ENCODE peak calls at places on chromosomes 16 and 17, in six cellular contexts. One of them, this sample, is unnamed.

GRCh38 chr16:9772526-9772925 is 409.7 kb downstream of the GRIN2A start:
- DNase-seq in left ventricle myocardium inferior: no peak
- DNase-seq in RWPE1: no peak
- DNase-seq in CD4-positive, alpha-beta T cell: no peak
- DNase-seq in tibial nerve: no peak
- DNase-seq in A549: no peak
- DNase-seq in this sample: no peak

GRCh38 chr17:60506312-60506711 is 19.7 kb downstream of the APPBP2 start:
- DNase-seq in left ventricle myocardium inferior: no peak
- DNase-seq in RWPE1: no peak
- DNase-seq in CD4-positive, alpha-beta T cell: no peak
- DNase-seq in tibial nerve: no peak
- DNase-seq in A549: no peak
- DNase-seq in this sample: peak

GRCh38 chr17:61388561-61389356 is 10.9 kb upstream of the TBX2 start:
- DNase-seq in left ventricle myocardium inferior: no peak
- DNase-seq in RWPE1: no peak
- DNase-seq in CD4-positive, alpha-beta T cell: no peak
- DNase-seq in tibial nerve: no peak
- DNase-seq in A549: no peak
- DNase-seq in this sample: no peak

GRCh38 chr16:10834130-10834529 is 15.5 kb upstream of the TVP23A start:
- DNase-seq in left ventricle myocardium inferior: no peak
- DNase-seq in RWPE1: no peak
- DNase-seq in CD4-positive, alpha-beta T cell: no peak
- DNase-seq in tibial nerve: no peak
- DNase-seq in A549: no peak
- DNase-seq in this sample: no peak

GRCh38 chr17:48051706-48052486 is 3.7 kb downstream of the NFE2L1 start:
- DNase-seq in left ventricle myocardium inferior: peak
- DNase-seq in RWPE1: peak
- DNase-seq in CD4-positive, alpha-beta T cell: no peak
- DNase-seq in tibial nerve: peak
- DNase-seq in A549: no peak
- DNase-seq in this sample: peak

GRCh38 chr17:69269174-69269998 is 40.8 kb upstream of the ABCA10 start:
- DNase-seq in left ventricle myocardium inferior: no peak
- DNase-seq in RWPE1: peak
- DNase-seq in CD4-positive, alpha-beta T cell: no peak
- DNase-seq in tibial nerve: no peak
- DNase-seq in A549: no peak
- DNase-seq in this sample: peak

GRCh38 chr17:41340934-41341861 is 9.4 kb downstream of the KRT33A start:
- DNase-seq in left ventricle myocardium inferior: no peak
- DNase-seq in RWPE1: no peak
- DNase-seq in CD4-positive, alpha-beta T cell: peak
- DNase-seq in tibial nerve: no peak
- DNase-seq in A549: no peak
- DNase-seq in this sample: no peak

GRCh38 chr16:30142672-30143346 is 19.8 kb upstream of the MAPK3 start:
- DNase-seq in left ventricle myocardium inferior: no peak
- DNase-seq in RWPE1: no peak
- DNase-seq in CD4-positive, alpha-beta T cell: no peak
- DNase-seq in tibial nerve: no peak
- DNase-seq in A549: no peak
- DNase-seq in this sample: no peak

GRCh38 chr16:77993111-77993571 is 29.2 kb upstream of the CLEC3A start:
- DNase-seq in left ventricle myocardium inferior: no peak
- DNase-seq in RWPE1: no peak
- DNase-seq in CD4-positive, alpha-beta T cell: no peak
- DNase-seq in tibial nerve: no peak
- DNase-seq in A549: no peak
- DNase-seq in this sample: no peak

GRCh38 chr16:49528035-49528434 is 154.4 kb downstream of the C16orf78 start:
- DNase-seq in left ventricle myocardium inferior: no peak
- DNase-seq in RWPE1: no peak
- DNase-seq in CD4-positive, alpha-beta T cell: peak
- DNase-seq in tibial nerve: peak
- DNase-seq in A549: no peak
- DNase-seq in this sample: peak

GRCh38 chr17:60391419-60392041 is 403 bp downstream of the USP32 start:
- DNase-seq in left ventricle myocardium inferior: no peak
- DNase-seq in RWPE1: peak
- DNase-seq in CD4-positive, alpha-beta T cell: no peak
- DNase-seq in tibial nerve: peak
- DNase-seq in A549: peak
- DNase-seq in this sample: no peak

GRCh38 chr16:46885960-46886763 is 2.0 kb downstream of the GPT2 start:
- DNase-seq in left ventricle myocardium inferior: no peak
- DNase-seq in RWPE1: peak
- DNase-seq in CD4-positive, alpha-beta T cell: no peak
- DNase-seq in tibial nerve: peak
- DNase-seq in A549: no peak
- DNase-seq in this sample: no peak

GRCh38 chr17:41666336-41666680 is 22.4 kb upstream of the EIF1 start:
- DNase-seq in left ventricle myocardium inferior: no peak
- DNase-seq in RWPE1: no peak
- DNase-seq in CD4-positive, alpha-beta T cell: peak
- DNase-seq in tibial nerve: no peak
- DNase-seq in A549: peak
- DNase-seq in this sample: peak

GRCh38 chr16:55372792-55373488 is 48.9 kb downstream of the IRX6 start:
- DNase-seq in left ventricle myocardium inferior: peak
- DNase-seq in RWPE1: no peak
- DNase-seq in CD4-positive, alpha-beta T cell: no peak
- DNase-seq in tibial nerve: no peak
- DNase-seq in A549: no peak
- DNase-seq in this sample: no peak

GRCh38 chr16:55368205-55368604 is 44.2 kb downstream of the IRX6 start:
- DNase-seq in left ventricle myocardium inferior: no peak
- DNase-seq in RWPE1: no peak
- DNase-seq in CD4-positive, alpha-beta T cell: no peak
- DNase-seq in tibial nerve: no peak
- DNase-seq in A549: no peak
- DNase-seq in this sample: no peak

GRCh38 chr16:55369151-55369550 is 45.1 kb downstream of the IRX6 start:
- DNase-seq in left ventricle myocardium inferior: no peak
- DNase-seq in RWPE1: no peak
- DNase-seq in CD4-positive, alpha-beta T cell: no peak
- DNase-seq in tibial nerve: no peak
- DNase-seq in A549: no peak
- DNase-seq in this sample: no peak

GRCh38 chr16:55373489-55373832 is 49.5 kb downstream of the IRX6 start:
- DNase-seq in left ventricle myocardium inferior: no peak
- DNase-seq in RWPE1: no peak
- DNase-seq in CD4-positive, alpha-beta T cell: no peak
- DNase-seq in tibial nerve: no peak
- DNase-seq in A549: no peak
- DNase-seq in this sample: no peak

GRCh38 chr16:55370762-55371482 is 46.9 kb downstream of the IRX6 start:
- DNase-seq in left ventricle myocardium inferior: peak
- DNase-seq in RWPE1: peak
- DNase-seq in CD4-positive, alpha-beta T cell: no peak
- DNase-seq in tibial nerve: peak
- DNase-seq in A549: peak
- DNase-seq in this sample: peak
- TF ChIP-seq CTCF in left ventricle myocardium inferior: peak
- TF ChIP-seq CTCF in RWPE1: peak
- TF ChIP-seq CTCF in CD4-positive, alpha-beta T cell: no peak
- TF ChIP-seq CTCF in tibial nerve: peak
- TF ChIP-seq CTCF in A549: peak
- TF ChIP-seq CTCF in this sample: peak

DNA sequence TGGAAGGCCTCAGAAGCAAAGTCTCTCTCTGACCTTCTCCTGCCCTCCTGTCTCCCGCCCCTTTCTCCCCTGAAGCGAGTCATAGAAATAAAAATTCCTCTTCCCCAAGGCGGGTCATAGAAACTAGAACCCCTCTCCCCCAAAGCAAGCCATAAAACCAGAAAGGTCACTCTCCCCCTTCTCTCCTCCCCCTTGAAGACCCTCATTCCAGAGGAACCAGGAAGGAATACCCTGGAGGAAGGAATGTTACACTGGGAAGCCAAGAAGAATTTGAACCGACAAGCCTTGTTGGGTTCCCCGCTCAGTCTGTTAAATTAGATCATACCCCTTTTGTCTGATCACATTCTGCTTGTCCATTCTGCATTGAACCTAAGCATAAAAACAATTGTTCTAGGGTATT is 2.7 kb upstream of the GJC1 start:
- DNase-seq in left ventricle myocardium inferior: no peak
- DNase-seq in RWPE1: no peak
- DNase-seq in CD4-positive, alpha-beta T cell: no peak
- DNase-seq in tibial nerve: no peak
- DNase-seq in A549: no peak
- DNase-seq in this sample: no peak
- TF ChIP-seq CTCF in left ventricle myocardium inferior: no peak
- TF ChIP-seq CTCF in RWPE1: no peak
- TF ChIP-seq CTCF in CD4-positive, alpha-beta T cell: no peak
- TF ChIP-seq CTCF in tibial nerve: no peak
- TF ChIP-seq CTCF in A549: no peak
- TF ChIP-seq CTCF in this sample: peak

GRCh38 chr16:75580-76501 is 2.2 kb upstream of the MPG start:
- DNase-seq in left ventricle myocardium inferior: peak
- DNase-seq in RWPE1: peak
- DNase-seq in CD4-positive, alpha-beta T cell: no peak
- DNase-seq in tibial nerve: peak
- DNase-seq in A549: no peak
- DNase-seq in this sample: peak
- TF ChIP-seq CTCF in left ventricle myocardium inferior: peak
- TF ChIP-seq CTCF in RWPE1: no peak
- TF ChIP-seq CTCF in CD4-positive, alpha-beta T cell: no peak
- TF ChIP-seq CTCF in tibial nerve: peak
- TF ChIP-seq CTCF in A549: no peak
- TF ChIP-seq CTCF in this sample: peak

GRCh38 chr17:82289822-82290541 is 16.5 kb upstream of the CSNK1D start:
- DNase-seq in left ventricle myocardium inferior: no peak
- DNase-seq in RWPE1: no peak
- DNase-seq in CD4-positive, alpha-beta T cell: no peak
- DNase-seq in tibial nerve: no peak
- DNase-seq in A549: no peak
- DNase-seq in this sample: no peak
- TF ChIP-seq CTCF in left ventricle myocardium inferior: no peak
- TF ChIP-seq CTCF in RWPE1: no peak
- TF ChIP-seq CTCF in CD4-positive, alpha-beta T cell: no peak
- TF ChIP-seq CTCF in tibial nerve: no peak
- TF ChIP-seq CTCF in A549: no peak
- TF ChIP-seq CTCF in this sample: no peak

DNA sequence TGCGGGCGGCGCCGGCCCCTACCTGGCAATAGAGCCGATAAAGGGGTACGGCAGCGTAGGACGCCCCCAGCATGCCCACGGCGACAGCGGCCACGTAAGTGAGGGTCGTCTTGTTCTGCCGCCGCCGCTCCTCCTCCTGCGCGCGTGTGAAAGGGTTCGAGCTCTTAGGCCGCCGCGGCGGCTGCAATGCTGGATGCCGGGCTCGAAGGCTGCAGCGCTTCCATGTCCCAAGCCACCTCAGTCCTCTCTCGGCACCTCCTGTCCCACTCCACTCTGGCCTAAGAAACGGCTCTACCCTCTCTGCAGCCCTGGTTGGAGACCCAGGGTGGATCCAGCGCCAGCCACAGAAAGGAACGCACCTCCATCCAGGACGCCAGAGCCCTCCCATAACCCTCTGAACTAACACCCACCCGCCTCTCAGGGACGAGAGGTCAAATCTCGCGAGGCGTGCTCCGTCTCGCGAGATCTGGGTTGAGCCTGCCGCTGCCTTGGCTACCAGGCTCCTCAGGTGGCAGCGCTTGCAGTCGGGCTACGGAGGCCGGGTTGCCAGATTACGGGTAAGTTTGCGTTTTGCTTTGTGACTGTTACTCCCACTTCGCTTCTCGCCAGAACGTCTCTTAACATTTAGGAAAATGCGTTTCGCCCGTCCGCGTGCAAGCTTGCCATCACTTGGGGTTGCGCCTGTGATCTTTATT is at the start of the genes COX11 and STXBP4:
- DNase-seq in left ventricle myocardium inferior: peak
- DNase-seq in RWPE1: peak
- DNase-seq in CD4-positive, alpha-beta T cell: peak
- DNase-seq in tibial nerve: peak
- DNase-seq in A549: peak
- DNase-seq in this sample: peak
- TF ChIP-seq CTCF in left ventricle myocardium inferior: peak
- TF ChIP-seq CTCF in RWPE1: peak
- TF ChIP-seq CTCF in CD4-positive, alpha-beta T cell: no peak
- TF ChIP-seq CTCF in tibial nerve: peak
- TF ChIP-seq CTCF in A549: no peak
- TF ChIP-seq CTCF in this sample: peak